ENCODE peak calls at places on chromosomes 4 and X, in seven cellular contexts. L is stomach, G is tibial nerve, R is transverse colon, E is K562, D is ovary, C is A549. U is an unnamed sample. For H3K4me1, the result is how much of the 10 kb centered on the place peaks cover.

GRCh38 chr4:144687466-144687865 is 41.5 kb downstream of the HHIP start:
- DNase-seq in G (no peak), D (no peak), L (no peak), C (no peak), R (no peak), E (no peak), U (no peak)

GRCh38 chr4:86032476-86033022 is 327.3 kb downstream of the MAPK10 start:
- DNase-seq in G (no peak), E (no peak), L (no peak), D (no peak), C (no peak), R (no peak), U (no peak)

GRCh38 chr4:176883108-176883550 is 90.4 kb upstream of the VEGFC start:
- DNase-seq in C (peak), L (no peak), G (no peak), D (no peak), R (no peak), E (no peak), U (no peak)

GRCh38 chrX:38755319-38755718 is 45.9 kb upstream of the MID1IP1 start:
- DNase-seq in C (no peak), G (no peak), E (no peak), L (no peak), D (no peak), R (no peak), U (no peak)

GRCh38 chr4:147194107-147194506 is 248.4 kb upstream of the TTC29 start:
- DNase-seq in G (no peak), R (no peak), D (no peak), E (no peak), C (no peak), L (no peak), U (no peak)

GRCh38 chr4:92968556-92968955 is 664.8 kb downstream of the GRID2 start:
- DNase-seq in C (no peak), D (no peak), L (no peak), E (no peak), G (no peak), R (no peak), U (no peak)

GRCh38 chrX:30373479-30373878 is 64.3 kb upstream of the NR0B1 start:
- DNase-seq in D (no peak), E (no peak), R (no peak), G (no peak), C (no peak), L (no peak), U (no peak)

GRCh38 chrX:68443155-68443868 is 10.0 kb upstream of the OPHN1 start:
- DNase-seq in L (no peak), D (no peak), C (no peak), G (no peak), E (no peak), R (no peak), U (no peak)

GRCh38 chr4:47703964-47704363 is 133.9 kb downstream of the CORIN start:
- DNase-seq in G (no peak), C (no peak), E (no peak), R (no peak), D (no peak), L (no peak), U (no peak)

GRCh38 chr4:37245391-37245954 is 930 bp downstream of the NWD2 start:
- DNase-seq in D (no peak), G (no peak), R (no peak), E (no peak), C (no peak), L (no peak), U (no peak)

GRCh38 chr4:93828332-93828829 is at the start of gene ATOH1:
- DNase-seq in E (no peak), R (peak), G (no peak), C (peak), D (no peak), L (no peak), U (peak)

GRCh38 chrX:149151805-149152757 is 353.0 kb downstream of the IDS start:
- DNase-seq in R (no peak), G (no peak), E (no peak), C (no peak), L (no peak), D (no peak), U (no peak)

DNA sequence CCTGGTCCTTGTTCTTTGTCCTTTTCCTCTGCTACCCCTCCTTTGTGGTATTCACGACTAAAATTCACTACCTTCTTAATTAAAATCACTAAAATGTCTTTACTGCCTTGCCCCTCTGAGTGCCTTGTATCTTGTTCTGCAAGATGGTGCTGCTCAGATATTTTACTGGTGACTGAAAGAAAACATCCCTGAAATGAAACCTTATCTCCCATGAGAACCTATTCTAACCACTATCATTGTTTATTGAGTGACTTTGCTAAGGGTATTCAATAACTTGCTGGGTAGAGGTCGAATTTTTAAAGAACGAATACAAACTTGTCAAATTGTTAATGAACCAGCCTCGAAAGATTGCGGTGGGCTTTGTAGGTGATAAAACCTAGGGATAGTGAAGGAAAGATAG is 52.8 kb downstream of the SPRY1 start:
- DNase-seq in D (no peak), R (no peak), E (no peak), L (no peak), C (no peak), G (no peak), U (no peak)
- H3K4me1 ChIP-seq in D (under half), R (under half), E (under half), L (under half), C (under half), G (under half), U (under half)

GRCh38 chr4:77157859-77158486 is 966 bp downstream of the CCNG2 start:
- DNase-seq in L (peak), C (peak), R (peak), G (peak), D (peak), E (peak), U (peak)

GRCh38 chr4:77155631-77156345 is 1.2 kb upstream of the CCNG2 start:
- DNase-seq in E (no peak), R (no peak), G (no peak), C (no peak), D (no peak), L (no peak), U (no peak)

GRCh38 chr4:77158487-77158861 is 1.5 kb downstream of the CCNG2 start:
- DNase-seq in R (no peak), C (no peak), D (peak), L (no peak), E (peak), G (no peak), U (no peak)

GRCh38 chr4:77156533-77156911 is 485 bp upstream of the CCNG2 start:
- DNase-seq in R (peak), C (peak), D (peak), G (peak), L (peak), E (peak), U (peak)

GRCh38 chr4:77156912-77157858 is at the start of gene CCNG2:
- DNase-seq in C (peak), R (peak), D (peak), G (peak), L (peak), E (peak), U (peak)
- TF ChIP-seq EP300 in C (no peak), R (no peak), D (peak), G (peak), L (no peak), E (no peak), U (no peak)

GRCh38 chrX:13700380-13700779 is 11.5 kb downstream of the RAB9A start:
- DNase-seq in C (no peak), R (no peak), G (no peak), D (no peak), L (no peak), E (no peak), U (no peak)
- H3K4me1 ChIP-seq in C (under half), R (under half), G (under half), D (under half), L (under half), E (under half), U (under half)

GRCh38 chr4:88015659-88016295 is 8.3 kb downstream of the PKD2 start:
- DNase-seq in R (no peak), E (no peak), G (no peak), L (no peak), C (no peak), D (no peak), U (no peak)

GRCh38 chr4:88018471-88018870 is 11.0 kb downstream of the PKD2 start:
- DNase-seq in D (no peak), L (no peak), E (peak), G (no peak), C (no peak), R (no peak), U (no peak)

GRCh38 chr4:88021824-88022223 is 14.4 kb downstream of the PKD2 start:
- DNase-seq in D (no peak), G (no peak), E (no peak), C (no peak), R (no peak), L (no peak), U (no peak)

GRCh38 chr4:88014506-88014905 is 7.1 kb downstream of the PKD2 start:
- DNase-seq in C (no peak), R (no peak), L (no peak), D (no peak), G (no peak), E (no peak), U (no peak)

GRCh38 chr4:88017516-88018302 is 10.3 kb downstream of the PKD2 start:
- DNase-seq in E (no peak), C (peak), G (no peak), D (no peak), L (no peak), R (no peak), U (no peak)
- TF ChIP-seq EP300 in E (no peak), C (no peak), G (peak), D (peak), L (no peak), R (peak), U (no peak)

U was measured in upper lobe of left lung.